ENCODE peak calls at places on chromosomes 2 and 18, in five cellular contexts. One of them, this sample, is unnamed. For H3K79me2, the result is how much of the 10 kb centered on the place peaks cover.

GRCh38 chr2:120793682-120794403 is 58.2 kb downstream of the GLI2 start:
- DNase-seq in H1: no peak
- DNase-seq in K562: no peak
- DNase-seq in HepG2: no peak
- DNase-seq in GM12878: no peak
- DNase-seq in this sample: no peak

GRCh38 chr2:118865106-118865505 is 17.7 kb upstream of the EN1 start:
- DNase-seq in GM12878: peak
- DNase-seq in K562: peak
- DNase-seq in HepG2: peak
- DNase-seq in H1: peak
- DNase-seq in this sample: peak

GRCh38 chr2:204131621-204132020 is 195.1 kb downstream of the ICOS start:
- DNase-seq in K562: no peak
- DNase-seq in H1: no peak
- DNase-seq in GM12878: no peak
- DNase-seq in HepG2: no peak
- DNase-seq in this sample: no peak

GRCh38 chr18:7647500-7647899 is 80.4 kb downstream of the PTPRM start:
- DNase-seq in GM12878: no peak
- DNase-seq in K562: no peak
- DNase-seq in HepG2: no peak
- DNase-seq in H1: no peak
- DNase-seq in this sample: no peak

GRCh38 chr2:59935005-59935404 is 618.4 kb downstream of the BCL11A start:
- DNase-seq in HepG2: no peak
- DNase-seq in K562: no peak
- DNase-seq in GM12878: no peak
- DNase-seq in H1: no peak
- DNase-seq in this sample: no peak

GRCh38 chr2:159879061-159879604 is 81.1 kb upstream of the CD302 start:
- DNase-seq in H1: no peak
- DNase-seq in K562: no peak
- DNase-seq in GM12878: peak
- DNase-seq in HepG2: no peak
- DNase-seq in this sample: no peak

GRCh38 chr2:42224422-42225067 is 55.4 kb downstream of the EML4 start:
- DNase-seq in GM12878: no peak
- DNase-seq in H1: no peak
- DNase-seq in K562: no peak
- DNase-seq in HepG2: no peak
- DNase-seq in this sample: no peak

GRCh38 chr18:32714571-32715148 is 58.2 kb downstream of the KLHL14 start:
- DNase-seq in K562: peak
- DNase-seq in GM12878: peak
- DNase-seq in HepG2: peak
- DNase-seq in H1: peak
- DNase-seq in this sample: peak

GRCh38 chr2:66534461-66534860 is 99.5 kb downstream of the MEIS1 start:
- DNase-seq in H1: no peak
- DNase-seq in K562: no peak
- DNase-seq in GM12878: no peak
- DNase-seq in HepG2: no peak
- DNase-seq in this sample: no peak

GRCh38 chr2:1454346-1454745 is 41.1 kb downstream of the TPO start:
- DNase-seq in HepG2: no peak
- DNase-seq in K562: no peak
- DNase-seq in H1: no peak
- DNase-seq in GM12878: no peak
- DNase-seq in this sample: no peak

GRCh38 chr18:69102959-69103358 is 297.7 kb upstream of the DOK6 start:
- DNase-seq in H1: no peak
- DNase-seq in K562: no peak
- DNase-seq in GM12878: no peak
- DNase-seq in HepG2: no peak
- DNase-seq in this sample: peak
- TF ChIP-seq ZNF274 in H1: no peak
- TF ChIP-seq ZNF274 in K562: no peak
- TF ChIP-seq ZNF274 in GM12878: no peak
- TF ChIP-seq ZNF274 in HepG2: no peak
- TF ChIP-seq ZNF274 in this sample: no peak

DNA sequence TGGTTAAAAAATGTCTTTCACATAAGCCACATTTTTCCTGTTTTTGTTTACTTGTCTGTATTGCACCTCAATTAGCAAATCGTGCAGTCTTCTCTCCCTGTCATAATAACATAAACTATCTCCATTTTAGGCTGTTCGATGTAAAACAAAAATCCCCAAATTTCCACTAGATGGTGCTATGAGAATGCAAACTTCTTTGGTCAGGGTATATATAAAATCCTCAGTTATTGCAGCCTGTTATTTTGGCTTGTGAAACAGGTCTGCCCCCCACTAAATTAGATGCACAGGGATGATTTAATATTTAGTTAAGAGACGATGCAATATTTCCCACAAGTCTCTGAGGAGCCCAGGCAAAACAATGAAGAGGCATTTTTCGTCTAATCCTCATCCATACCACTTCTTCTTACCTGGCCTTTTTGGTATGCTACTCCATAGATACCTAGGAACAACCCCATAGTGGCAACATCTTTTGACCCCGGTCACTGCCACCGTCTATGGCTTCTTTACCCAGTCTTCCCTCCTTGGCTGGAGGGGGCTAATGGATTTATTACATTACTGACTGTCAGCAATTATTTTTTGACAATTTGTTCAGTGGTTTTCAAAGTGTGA is 117.3 kb upstream of the CWC22 start:
- DNase-seq in GM12878: peak
- DNase-seq in HepG2: peak
- DNase-seq in K562: peak
- DNase-seq in H1: no peak
- DNase-seq in this sample: peak
- H3K27ac ChIP-seq in GM12878: no peak
- H3K27ac ChIP-seq in HepG2: no peak
- H3K27ac ChIP-seq in K562: no peak
- H3K27ac ChIP-seq in H1: no peak
- H3K27ac ChIP-seq in this sample: no peak

GRCh38 chr18:77853859-77854258 is 604.2 kb downstream of the GALR1 start:
- DNase-seq in K562: no peak
- DNase-seq in GM12878: no peak
- DNase-seq in HepG2: no peak
- DNase-seq in H1: no peak
- DNase-seq in this sample: no peak

GRCh38 chr18:77857926-77858325 is 608.3 kb downstream of the GALR1 start:
- DNase-seq in H1: no peak
- DNase-seq in GM12878: no peak
- DNase-seq in K562: no peak
- DNase-seq in HepG2: no peak
- DNase-seq in this sample: no peak

GRCh38 chr18:77862358-77862757 is 612.7 kb downstream of the GALR1 start:
- DNase-seq in HepG2: no peak
- DNase-seq in K562: no peak
- DNase-seq in GM12878: no peak
- DNase-seq in H1: no peak
- DNase-seq in this sample: no peak

GRCh38 chr18:77859634-77860033 is 610.0 kb downstream of the GALR1 start:
- DNase-seq in HepG2: no peak
- DNase-seq in K562: no peak
- DNase-seq in H1: no peak
- DNase-seq in GM12878: no peak
- DNase-seq in this sample: no peak

GRCh38 chr18:77858331-77858730 is 608.7 kb downstream of the GALR1 start:
- DNase-seq in GM12878: no peak
- DNase-seq in HepG2: no peak
- DNase-seq in H1: no peak
- DNase-seq in K562: no peak
- DNase-seq in this sample: no peak
- H3K79me2 ChIP-seq in GM12878: under half
- H3K79me2 ChIP-seq in HepG2: under half
- H3K79me2 ChIP-seq in H1: under half
- H3K79me2 ChIP-seq in K562: under half
- H3K79me2 ChIP-seq in this sample: under half

GRCh38 chr2:207330912-207331311 is 165.2 kb upstream of the KLF7 start:
- DNase-seq in HepG2: no peak
- DNase-seq in GM12878: peak
- DNase-seq in H1: no peak
- DNase-seq in K562: peak
- DNase-seq in this sample: peak
- TF ChIP-seq ZNF274 in HepG2: no peak
- TF ChIP-seq ZNF274 in GM12878: no peak
- TF ChIP-seq ZNF274 in H1: no peak
- TF ChIP-seq ZNF274 in K562: no peak
- TF ChIP-seq ZNF274 in this sample: no peak

This sample was measured in HCT116.